ENCODE peak calls at places on chromosomes 12 and 14, in five cellular contexts. One of them, this sample, is unnamed.

GRCh38 chr12:93660996-93661395 is 16.2 kb upstream of the CRADD start:
- DNase-seq in H1: no peak
- DNase-seq in NT2/D1: no peak
- DNase-seq in HepG2: no peak
- DNase-seq in GM12878: no peak
- DNase-seq in this sample: no peak

GRCh38 chr12:58097741-58098140 is 156.4 kb downstream of the ATP23 start:
- DNase-seq in GM12878: no peak
- DNase-seq in H1: no peak
- DNase-seq in NT2/D1: no peak
- DNase-seq in HepG2: no peak
- DNase-seq in this sample: no peak

GRCh38 chr14:92680781-92681650 is 67.4 kb downstream of the LGMN start:
- DNase-seq in NT2/D1: peak
- DNase-seq in HepG2: peak
- DNase-seq in GM12878: no peak
- DNase-seq in H1: peak
- DNase-seq in this sample: peak

GRCh38 chr12:68530965-68531364 is 79.7 kb upstream of the RAP1B start:
- DNase-seq in NT2/D1: no peak
- DNase-seq in H1: no peak
- DNase-seq in HepG2: no peak
- DNase-seq in GM12878: no peak
- DNase-seq in this sample: no peak

GRCh38 chr12:66279127-66279712 is 23.1 kb upstream of the HELB start:
- DNase-seq in NT2/D1: no peak
- DNase-seq in GM12878: no peak
- DNase-seq in HepG2: peak
- DNase-seq in H1: no peak
- DNase-seq in this sample: peak

GRCh38 chr12:105288311-105288996 is 42.0 kb upstream of the C12orf75 start:
- DNase-seq in H1: no peak
- DNase-seq in HepG2: no peak
- DNase-seq in GM12878: no peak
- DNase-seq in NT2/D1: no peak
- DNase-seq in this sample: no peak

GRCh38 chr12:116299548-116300150 is 22.2 kb upstream of the MED13L start:
- DNase-seq in HepG2: no peak
- DNase-seq in H1: no peak
- DNase-seq in NT2/D1: no peak
- DNase-seq in GM12878: no peak
- DNase-seq in this sample: no peak

GRCh38 chr14:73324536-73324932 is 87.2 kb downstream of the PAPLN start:
- DNase-seq in GM12878: no peak
- DNase-seq in HepG2: peak
- DNase-seq in H1: no peak
- DNase-seq in NT2/D1: no peak
- DNase-seq in this sample: no peak

GRCh38 chr12:55614764-55615163 is 21.9 kb upstream of the OR10P1 start:
- DNase-seq in H1: no peak
- DNase-seq in NT2/D1: no peak
- DNase-seq in GM12878: no peak
- DNase-seq in HepG2: no peak
- DNase-seq in this sample: no peak

GRCh38 chr14:103974575-103974974 is 32.2 kb upstream of the RD3L start:
- DNase-seq in NT2/D1: no peak
- DNase-seq in GM12878: no peak
- DNase-seq in HepG2: no peak
- DNase-seq in H1: no peak
- DNase-seq in this sample: no peak

GRCh38 chr14:50396636-50397460 is at the start of gene CDKL1:
- DNase-seq in H1: no peak
- DNase-seq in GM12878: no peak
- DNase-seq in HepG2: peak
- DNase-seq in NT2/D1: peak
- DNase-seq in this sample: peak

GRCh38 chr12:100953217-100953616 is 158.6 kb downstream of the ANO4 start:
- DNase-seq in HepG2: no peak
- DNase-seq in NT2/D1: no peak
- DNase-seq in GM12878: no peak
- DNase-seq in H1: no peak
- DNase-seq in this sample: no peak

GRCh38 chr12:10235761-10236631 is 23.3 kb downstream of the GABARAPL1 start:
- DNase-seq in NT2/D1: peak
- DNase-seq in GM12878: no peak
- DNase-seq in H1: no peak
- DNase-seq in HepG2: peak
- DNase-seq in this sample: peak

GRCh38 chr12:88371416-88372183 is 208.7 kb downstream of the KITLG start:
- DNase-seq in NT2/D1: no peak
- DNase-seq in HepG2: no peak
- DNase-seq in H1: no peak
- DNase-seq in GM12878: no peak
- DNase-seq in this sample: no peak

GRCh38 chr14:62126885-62127478 is 364.8 kb downstream of the SNAPC1 start:
- DNase-seq in HepG2: peak
- DNase-seq in H1: no peak
- DNase-seq in GM12878: no peak
- DNase-seq in NT2/D1: peak
- DNase-seq in this sample: peak

GRCh38 chr12:109741286-109741969 is 27.8 kb downstream of the FAM222A start:
- DNase-seq in NT2/D1: no peak
- DNase-seq in GM12878: no peak
- DNase-seq in H1: no peak
- DNase-seq in HepG2: no peak
- DNase-seq in this sample: no peak
- TF ChIP-seq SUZ12 in NT2/D1: no peak
- TF ChIP-seq SUZ12 in GM12878: no peak
- TF ChIP-seq SUZ12 in H1: no peak
- TF ChIP-seq SUZ12 in HepG2: no peak
- TF ChIP-seq SUZ12 in this sample: no peak

DNA sequence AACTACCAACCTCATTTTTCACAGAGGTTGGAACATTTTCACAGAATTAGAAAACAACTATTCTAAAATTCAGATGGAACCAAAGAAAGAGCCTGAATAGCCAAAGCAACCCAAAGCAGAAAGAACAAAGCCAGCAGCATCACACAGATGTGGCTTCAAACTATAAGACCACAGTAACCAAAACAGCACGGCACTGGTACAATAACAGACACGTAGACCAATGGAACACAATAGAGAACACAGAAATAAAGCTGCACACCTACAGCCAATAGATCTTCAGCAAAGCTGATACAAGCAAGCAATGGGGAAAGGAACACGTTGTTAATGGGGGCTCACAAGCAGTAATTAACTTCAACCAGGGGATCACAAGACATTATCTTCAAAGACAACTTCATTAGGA is 87.8 kb upstream of the FERMT2 start:
- DNase-seq in HepG2: no peak
- DNase-seq in GM12878: no peak
- DNase-seq in H1: no peak
- DNase-seq in NT2/D1: no peak
- DNase-seq in this sample: no peak
- TF ChIP-seq SUZ12 in HepG2: no peak
- TF ChIP-seq SUZ12 in GM12878: no peak
- TF ChIP-seq SUZ12 in H1: no peak
- TF ChIP-seq SUZ12 in NT2/D1: no peak
- TF ChIP-seq SUZ12 in this sample: no peak

GRCh38 chr12:11765421-11765816 is 115.9 kb downstream of the ETV6 start:
- DNase-seq in HepG2: no peak
- DNase-seq in H1: no peak
- DNase-seq in GM12878: no peak
- DNase-seq in NT2/D1: no peak
- DNase-seq in this sample: no peak
- TF ChIP-seq SUZ12 in HepG2: no peak
- TF ChIP-seq SUZ12 in H1: no peak
- TF ChIP-seq SUZ12 in GM12878: no peak
- TF ChIP-seq SUZ12 in NT2/D1: no peak
- TF ChIP-seq SUZ12 in this sample: no peak

GRCh38 chr14:85063747-85064146 is 466.2 kb upstream of the FLRT2 start:
- DNase-seq in GM12878: no peak
- DNase-seq in HepG2: no peak
- DNase-seq in NT2/D1: no peak
- DNase-seq in H1: no peak
- DNase-seq in this sample: no peak

GRCh38 chr14:85061256-85061655 is 468.7 kb upstream of the FLRT2 start:
- DNase-seq in GM12878: no peak
- DNase-seq in H1: no peak
- DNase-seq in NT2/D1: no peak
- DNase-seq in HepG2: no peak
- DNase-seq in this sample: no peak

GRCh38 chr14:85058170-85058569 is 471.8 kb upstream of the FLRT2 start:
- DNase-seq in H1: no peak
- DNase-seq in HepG2: no peak
- DNase-seq in NT2/D1: no peak
- DNase-seq in GM12878: no peak
- DNase-seq in this sample: no peak

GRCh38 chr14:85057266-85057665 is 472.7 kb upstream of the FLRT2 start:
- DNase-seq in HepG2: no peak
- DNase-seq in H1: no peak
- DNase-seq in NT2/D1: no peak
- DNase-seq in GM12878: no peak
- DNase-seq in this sample: no peak

GRCh38 chr14:85060116-85060515 is 469.8 kb upstream of the FLRT2 start:
- DNase-seq in HepG2: no peak
- DNase-seq in GM12878: no peak
- DNase-seq in H1: no peak
- DNase-seq in NT2/D1: no peak
- DNase-seq in this sample: no peak
- TF ChIP-seq SUZ12 in HepG2: no peak
- TF ChIP-seq SUZ12 in GM12878: no peak
- TF ChIP-seq SUZ12 in H1: no peak
- TF ChIP-seq SUZ12 in NT2/D1: no peak
- TF ChIP-seq SUZ12 in this sample: no peak

This sample was measured in HEK293T.